ENCODE peak calls at places on chromosomes 1 and 21, in ten cellular contexts. X is small intestine; E is CD8-positive, alpha-beta memory T cell; N is effector memory CD4-positive, alpha-beta T cell; Y is right cardiac atrium; Z is left ventricle myocardium inferior; P is IMR-90; F is neural progenitor cell; R is stomach; W is tibial nerve. A is an unnamed sample. For H3K9me3 and H3K4me1, the result is how much of the 10 kb centered on the place peaks cover.

GRCh38 chr1:158087320-158087927 is 93.3 kb upstream of the CD1D start:
- DNase-seq in Y (no peak), W (peak), F (peak), R (no peak), P (peak), E (no peak), N (no peak), Z (peak), X (peak), A (no peak)

GRCh38 chr1:23450894-23451293 is 26.3 kb upstream of the TCEA3 start:
- DNase-seq in N (no peak), Y (no peak), R (no peak), Z (no peak), E (no peak), X (no peak), W (no peak), P (no peak), F (no peak), A (no peak)

GRCh38 chr1:35278886-35279554 is 10.5 kb downstream of the ZMYM4 start:
- DNase-seq in X (no peak), Y (no peak), Z (no peak), E (no peak), F (no peak), P (peak), W (no peak), N (no peak), R (no peak), A (no peak)

GRCh38 chr1:184610872-184611614 is 143.6 kb downstream of the EDEM3 start:
- DNase-seq in Z (peak), W (no peak), R (no peak), E (no peak), F (peak), N (no peak), X (no peak), P (no peak), Y (no peak), A (no peak)

GRCh38 chr1:17606826-17607440 is 67.4 kb downstream of the ARHGEF10L start:
- DNase-seq in Z (peak), Y (peak), X (peak), W (peak), E (no peak), F (peak), R (peak), N (no peak), P (peak), A (peak)

GRCh38 chr21:15152591-15152990 is 87.8 kb upstream of the NRIP1 start:
- DNase-seq in N (no peak), R (no peak), W (no peak), P (no peak), Z (no peak), X (no peak), F (no peak), Y (no peak), E (no peak), A (no peak)

GRCh38 chr1:115158181-115158580 is 68.9 kb upstream of the TSPAN2 start:
- DNase-seq in X (no peak), E (no peak), F (no peak), P (peak), W (no peak), R (no peak), Z (peak), N (no peak), Y (peak), A (no peak)

GRCh38 chr1:166905930-166906329 is 29.9 kb upstream of the TADA1 start:
- DNase-seq in R (no peak), N (no peak), W (no peak), Y (no peak), X (no peak), E (no peak), P (peak), F (no peak), Z (no peak), A (no peak)

GRCh38 chr1:147760481-147761260 is at the start of gene GJA5:
- DNase-seq in P (no peak), X (no peak), W (no peak), N (no peak), Y (no peak), R (no peak), Z (no peak), E (no peak), F (no peak), A (no peak)

GRCh38 chr1:14844923-14845617 is 246.6 kb downstream of the KAZN start:
- DNase-seq in P (no peak), W (no peak), Z (no peak), F (no peak), N (no peak), X (no peak), Y (no peak), E (no peak), R (no peak), A (no peak)

GRCh38 chr1:225750420-225750819 is 27.2 kb upstream of the SRP9 start:
- DNase-seq in X (no peak), Z (no peak), P (no peak), Y (no peak), R (no peak), E (no peak), N (no peak), W (no peak), F (no peak), A (no peak)

GRCh38 chr1:7886346-7886745 is 33.5 kb upstream of the UTS2 start:
- DNase-seq in E (no peak), Y (no peak), N (no peak), F (no peak), Z (no peak), W (no peak), X (peak), R (no peak), P (peak), A (no peak)

GRCh38 chr21:45478115-45478801 is 64.0 kb downstream of the SLC19A1 start:
- DNase-seq in N (peak), E (peak), P (peak), R (peak), W (peak), X (peak), Z (peak), Y (peak), F (peak), A (peak)

GRCh38 chr1:43558346-43558841 is 27.7 kb downstream of the PTPRF start:
- DNase-seq in E (no peak), N (no peak), F (peak), Z (no peak), R (no peak), P (peak), Y (no peak), X (peak), W (no peak), A (no peak)

GRCh38 chr1:155022136-155022926 is 11.2 kb downstream of the DCST2 start:
- DNase-seq in F (no peak), Z (no peak), Y (no peak), E (no peak), P (no peak), N (no peak), W (no peak), R (no peak), X (no peak), A (no peak)

GRCh38 chr1:226634611-226635246 is 86.2 kb downstream of the STUM start:
- DNase-seq in Y (peak), X (no peak), F (no peak), R (no peak), Z (no peak), N (no peak), P (no peak), W (no peak), E (no peak), A (no peak)

GRCh38 chr1:43172532-43172972 is 422 bp downstream of the CFAP57 start:
- DNase-seq in W (peak), R (peak), Y (peak), F (peak), X (peak), N (no peak), E (peak), P (peak), Z (peak), A (peak)

GRCh38 chr1:202750024-202750423 is 39.8 kb upstream of the SYT2 start:
- DNase-seq in E (no peak), W (no peak), P (no peak), Z (no peak), R (no peak), N (no peak), F (no peak), X (no peak), Y (no peak), A (no peak)

GRCh38 chr21:45570826-45571601 is 28.8 kb upstream of the SLC19A1 start:
- DNase-seq in Y (no peak), R (peak), E (no peak), X (no peak), Z (no peak), W (no peak), P (peak), N (no peak), F (no peak), A (no peak)

GRCh38 chr1:184462990-184463389 is 76.2 kb downstream of the C1orf21 start:
- DNase-seq in X (no peak), Y (no peak), Z (no peak), P (no peak), R (no peak), E (no peak), W (no peak), F (no peak), N (no peak), A (no peak)

GRCh38 chr1:24557220-24557619 is 1.3 kb downstream of the NCMAP start:
- DNase-seq in N (no peak), P (no peak), Y (no peak), X (no peak), W (no peak), F (no peak), R (no peak), E (no peak), Z (no peak), A (no peak)

GRCh38 chr1:185015598-185015997 is 29.8 kb upstream of the RNF2 start:
- DNase-seq in N (no peak), F (no peak), X (no peak), E (no peak), Z (no peak), P (no peak), Y (no peak), R (no peak), W (no peak), A (no peak)

GRCh38 chr1:234768569-234769283 is 158.7 kb upstream of the IRF2BP2 start:
- DNase-seq in P (no peak), F (no peak), Y (no peak), R (no peak), W (no peak), X (peak), N (no peak), E (no peak), Z (no peak), A (no peak)

GRCh38 chr1:54013393-54014008 is 4.5 kb downstream of the LDLRAD1 start:
- DNase-seq in W (no peak), R (no peak), N (no peak), E (no peak), Y (no peak), P (no peak), X (no peak), F (no peak), Z (no peak), A (no peak)

GRCh38 chr1:222026280-222026679 is 284.4 kb upstream of the DUSP10 start:
- DNase-seq in E (no peak), X (no peak), W (no peak), P (no peak), F (no peak), N (no peak), R (no peak), Y (no peak), Z (no peak), A (no peak)

GRCh38 chr1:231707407-231707806 is 80.8 kb downstream of the DISC1 start:
- DNase-seq in N (no peak), E (no peak), P (no peak), Y (no peak), X (no peak), R (no peak), W (no peak), Z (no peak), F (no peak), A (no peak)
- H3K9me3 ChIP-seq in N (under half), E (under half), P (under half), Y (under half), X (under half), R (under half), W (under half), Z (under half), F (under half), A (under half)

GRCh38 chr1:9293512-9294439 is 1.1 kb downstream of the SPSB1 start:
- DNase-seq in X (peak), E (peak), P (peak), Y (peak), W (no peak), F (no peak), R (peak), Z (peak), N (peak), A (peak)

GRCh38 chr1:9293241-9293511 is 482 bp downstream of the SPSB1 start:
- DNase-seq in W (no peak), E (no peak), Z (no peak), P (no peak), X (no peak), Y (no peak), R (no peak), N (no peak), F (no peak), A (no peak)

GRCh38 chr1:9291914-9292360 is 757 bp upstream of the SPSB1 start:
- DNase-seq in R (peak), Y (peak), N (no peak), X (peak), Z (peak), P (peak), F (peak), E (no peak), W (peak), A (no peak)

GRCh38 chr1:9294440-9294773 is 1.7 kb downstream of the SPSB1 start:
- DNase-seq in N (no peak), X (no peak), R (no peak), F (no peak), Z (no peak), E (no peak), W (no peak), P (peak), Y (peak), A (no peak)

DNA sequence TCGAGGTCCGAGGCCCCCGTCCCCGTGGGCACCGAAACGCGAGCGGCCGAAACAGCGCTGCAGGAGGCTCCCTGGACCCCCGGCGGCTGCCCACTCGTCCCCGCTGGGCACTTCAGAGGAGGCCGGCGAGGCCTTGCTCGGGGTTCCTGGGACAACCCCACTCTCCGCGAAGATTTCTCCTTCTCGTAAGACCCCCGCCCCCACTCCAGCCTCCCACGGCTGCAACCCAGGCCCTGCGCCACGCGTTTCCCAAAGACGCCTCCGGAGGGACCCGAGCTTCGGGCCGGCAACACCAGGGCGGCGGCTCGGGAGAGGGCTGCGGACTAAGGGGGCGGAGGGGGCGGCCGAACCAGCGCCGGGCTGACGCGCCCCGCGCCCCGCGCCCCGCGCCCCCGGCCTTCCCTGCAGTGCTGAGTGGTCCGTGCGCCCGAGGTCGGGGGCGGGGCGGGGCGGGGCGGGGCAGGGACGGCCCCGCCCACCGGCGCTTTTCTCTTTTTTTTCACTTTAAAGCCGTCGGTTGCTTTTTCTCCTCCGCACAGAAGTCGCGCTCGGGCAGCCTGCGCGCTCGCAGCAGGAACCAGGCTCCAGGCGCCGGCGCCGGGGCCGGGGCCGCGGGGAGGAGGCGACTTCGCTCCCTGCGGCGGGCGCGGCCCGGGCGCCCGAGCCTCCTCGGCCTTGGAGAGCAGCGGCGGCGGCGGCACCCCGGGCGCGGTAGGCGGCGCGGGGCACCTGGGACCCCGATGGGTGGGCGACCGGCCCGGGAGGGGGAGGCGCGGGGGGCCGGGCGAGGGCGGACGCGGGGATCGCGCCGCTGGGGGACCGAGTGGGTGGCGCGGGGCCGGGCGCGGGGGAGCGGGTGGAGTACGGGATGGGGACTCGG is at the start of gene SPSB1:
- DNase-seq in Z (peak), N (peak), P (peak), W (peak), X (peak), Y (peak), R (peak), E (peak), F (peak), A (peak)
- H3K4me1 ChIP-seq in Z (half or more), N (under half), P (under half), W (under half), X (under half), Y (under half), R (half or more), E (under half), F (under half), A (under half)

GRCh38 chr1:11330411-11330810 is 57.4 kb downstream of the UBIAD1 start:
- DNase-seq in Y (no peak), E (no peak), X (no peak), P (no peak), F (no peak), R (no peak), Z (no peak), W (no peak), N (no peak), A (no peak)
- H3K9me3 ChIP-seq in Y (under half), E (under half), X (under half), P (under half), F (under half), R (under half), Z (under half), W (under half), N (under half), A (under half)

GRCh38 chr1:66266350-66266749 is 267.6 kb upstream of the SGIP1 start:
- DNase-seq in R (no peak), P (no peak), Y (no peak), F (no peak), Z (no peak), X (no peak), E (no peak), W (no peak), N (no peak), A (no peak)
- H3K4me1 ChIP-seq in R (under half), P (under half), Y (under half), F (under half), Z (half or more), X (under half), E (under half), W (under half), N (under half), A (under half)

GRCh38 chr1:152565115-152565514 is 1.5 kb downstream of the LCE3E start:
- DNase-seq in P (no peak), F (no peak), Z (no peak), R (no peak), N (no peak), W (no peak), E (no peak), X (no peak), Y (no peak), A (no peak)
- H3K9me3 ChIP-seq in P (under half), F (under half), Z (under half), R (under half), N (under half), W (under half), E (under half), X (under half), Y (under half), A (under half)

DNA sequence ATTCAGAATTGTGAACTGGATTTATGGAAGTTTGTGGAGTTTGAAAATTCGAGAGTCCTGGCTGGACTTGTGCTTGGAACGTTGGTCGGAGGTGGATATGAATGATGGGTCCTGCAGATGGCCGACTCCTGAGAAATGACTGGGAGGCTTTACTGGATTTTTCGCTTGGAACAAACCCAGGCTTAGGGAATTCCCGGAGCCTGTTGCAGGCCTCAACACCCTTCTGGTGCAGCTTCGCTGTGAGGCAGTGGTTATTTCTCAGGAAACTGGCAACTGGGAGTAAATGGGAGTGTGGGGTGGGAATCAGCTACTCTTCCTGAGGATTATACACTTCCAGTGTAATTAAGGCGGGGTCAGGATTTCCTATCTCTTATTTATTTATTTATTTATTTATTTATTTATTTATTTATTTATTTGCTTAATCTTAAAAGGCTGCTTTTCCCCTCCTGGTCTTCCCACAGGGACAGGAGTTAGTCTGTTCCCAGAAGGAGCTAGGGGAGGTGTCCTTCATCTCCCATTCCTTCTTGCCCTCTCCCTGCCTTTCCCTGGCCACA is 21.1 kb downstream of the MAPKAPK2 start:
- DNase-seq in E (no peak), F (no peak), Y (no peak), Z (no peak), P (no peak), X (no peak), R (no peak), W (no peak), N (no peak), A (no peak)
- H3K4me1 ChIP-seq in E (half or more), F (half or more), Y (half or more), Z (half or more), P (under half), X (half or more), R (half or more), W (half or more), N (half or more), A (half or more)

GRCh38 chr21:9008636-9009035 is 1512.7 kb upstream of the TPTE start:
- DNase-seq in N (no peak), P (no peak), F (no peak), W (no peak), R (no peak), X (no peak), Z (no peak), Y (peak), E (no peak), A (no peak)
- H3K9me3 ChIP-seq in N (under half), P (under half), F (half or more), W (under half), R (under half), X (under half), Z (under half), Y (under half), E (under half), A (under half)

GRCh38 chr1:208184993-208185703 is 59.0 kb downstream of the PLXNA2 start:
- DNase-seq in W (no peak), E (no peak), P (peak), Z (no peak), N (no peak), R (no peak), Y (no peak), F (no peak), X (no peak), A (no peak)
- H3K4me1 ChIP-seq in W (under half), E (under half), P (under half), Z (half or more), N (under half), R (half or more), Y (under half), F (half or more), X (under half), A (under half)

GRCh38 chr1:5724847-5725246 is 267.4 kb downstream of the NPHP4 start:
- DNase-seq in Z (no peak), F (no peak), N (no peak), X (no peak), P (no peak), E (no peak), W (peak), Y (no peak), R (no peak), A (no peak)
- H3K9me3 ChIP-seq in Z (under half), F (under half), N (under half), X (under half), P (under half), E (under half), W (under half), Y (under half), R (under half), A (under half)